ENCODE peak calls at places on chromosomes 11 and 22, in six cellular contexts. M is cardiac fibroblast, T is brain microvascular endothelial cell, N is HFF-Myc, C is tibial artery, P is A549. F is an unnamed sample.

GRCh38 chr11:27861706-27862430 is 161.6 kb upstream of the BDNF start:
- DNase-seq in C (no peak), M (peak), T (peak), N (peak), P (no peak), F (peak)

GRCh38 chr11:129035254-129035653 is 92.6 kb upstream of the TP53AIP1 start:
- DNase-seq in N (no peak), T (no peak), C (no peak), M (no peak), P (no peak), F (no peak)

GRCh38 chr11:31779268-31779879 is 31.7 kb downstream of the PAX6 start:
- DNase-seq in N (no peak), C (no peak), T (peak), P (no peak), M (no peak), F (peak)

GRCh38 chr11:4187055-4187988 is 92.7 kb downstream of the RRM1 start:
- DNase-seq in M (peak), N (peak), P (peak), C (peak), T (peak), F (peak)

GRCh38 chr22:27100789-27101188 is 443.4 kb downstream of the MIAT start:
- DNase-seq in C (no peak), P (no peak), M (peak), T (peak), N (no peak), F (peak)

GRCh38 chr22:19576460-19577421 is 52.5 kb upstream of the CLDN5 start:
- DNase-seq in T (peak), N (no peak), M (peak), C (no peak), P (no peak), F (peak)

GRCh38 chr11:72972541-72973128 is 158.4 kb downstream of the ATG16L2 start:
- DNase-seq in M (peak), N (no peak), C (no peak), P (no peak), T (no peak), F (no peak)

GRCh38 chr22:42174062-42174461 is 43.5 kb upstream of the CYP2D6 start:
- DNase-seq in T (no peak), M (no peak), C (no peak), P (no peak), N (peak), F (peak)

GRCh38 chr11:78350646-78351165 is 66.9 kb downstream of the GAB2 start:
- DNase-seq in T (no peak), P (no peak), N (no peak), M (peak), C (no peak), F (peak)

GRCh38 chr11:58574851-58575250 is 805 bp downstream of the LPXN start:
- DNase-seq in C (no peak), T (no peak), P (no peak), N (no peak), M (peak), F (peak)

GRCh38 chr11:64974124-64974523 is 2.2 kb upstream of the MAJIN start:
- DNase-seq in N (no peak), M (no peak), T (no peak), P (no peak), C (no peak), F (no peak)

GRCh38 chr11:129283141-129283540 is 91.0 kb upstream of the ARHGAP32 start:
- DNase-seq in N (no peak), M (no peak), P (no peak), C (no peak), T (no peak), F (no peak)

GRCh38 chr22:45179276-45180049 is 15.7 kb downstream of the NUP50 start:
- DNase-seq in N (no peak), T (no peak), P (no peak), C (no peak), M (no peak), F (no peak)

GRCh38 chr11:57567512-57568329 is at the start of gene UBE2L6:
- DNase-seq in N (no peak), P (peak), M (peak), C (peak), T (no peak), F (peak)

GRCh38 chr11:65719887-65720236 is 736 bp downstream of the RNASEH2C start:
- DNase-seq in M (peak), T (peak), C (no peak), P (no peak), N (no peak), F (peak)

GRCh38 chr11:37449146-37449545 is 851.1 kb upstream of the RAG2 start:
- DNase-seq in M (peak), T (peak), C (no peak), P (no peak), N (peak), F (peak)

DNA sequence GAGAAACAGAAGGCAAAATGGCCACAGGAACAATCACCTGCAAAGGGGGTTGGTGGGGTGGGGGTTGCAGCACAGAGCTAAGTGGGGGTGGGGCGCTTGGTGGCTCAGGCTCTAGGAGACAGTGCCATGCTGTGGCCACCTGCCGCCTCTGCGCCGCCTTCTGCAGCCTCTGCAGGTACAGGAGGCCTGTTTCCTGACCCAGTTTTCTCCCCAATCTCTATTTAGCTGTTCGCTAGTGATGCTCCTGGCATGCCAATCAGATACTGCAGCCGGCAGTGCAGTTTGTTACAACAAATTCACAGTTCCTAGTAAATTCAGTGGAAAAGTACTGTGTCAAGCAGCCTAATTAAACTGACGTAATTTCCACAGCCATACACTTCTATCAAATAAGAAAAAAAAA is 106.4 kb downstream of the SERGEF start:
- DNase-seq in T (no peak), P (no peak), M (no peak), N (no peak), C (no peak), F (no peak)
- TF ChIP-seq CTCF in T (peak), P (no peak), M (peak), N (no peak), C (no peak), F (peak)

GRCh38 chr11:2739531-2740274 is 39.9 kb upstream of the KCNQ1OT1 start:
- DNase-seq in M (no peak), T (no peak), C (no peak), P (no peak), N (no peak), F (no peak)
- H3K4me3 ChIP-seq in M (no peak), T (no peak), C (no peak), P (no peak), N (no peak), F (no peak)

DNA sequence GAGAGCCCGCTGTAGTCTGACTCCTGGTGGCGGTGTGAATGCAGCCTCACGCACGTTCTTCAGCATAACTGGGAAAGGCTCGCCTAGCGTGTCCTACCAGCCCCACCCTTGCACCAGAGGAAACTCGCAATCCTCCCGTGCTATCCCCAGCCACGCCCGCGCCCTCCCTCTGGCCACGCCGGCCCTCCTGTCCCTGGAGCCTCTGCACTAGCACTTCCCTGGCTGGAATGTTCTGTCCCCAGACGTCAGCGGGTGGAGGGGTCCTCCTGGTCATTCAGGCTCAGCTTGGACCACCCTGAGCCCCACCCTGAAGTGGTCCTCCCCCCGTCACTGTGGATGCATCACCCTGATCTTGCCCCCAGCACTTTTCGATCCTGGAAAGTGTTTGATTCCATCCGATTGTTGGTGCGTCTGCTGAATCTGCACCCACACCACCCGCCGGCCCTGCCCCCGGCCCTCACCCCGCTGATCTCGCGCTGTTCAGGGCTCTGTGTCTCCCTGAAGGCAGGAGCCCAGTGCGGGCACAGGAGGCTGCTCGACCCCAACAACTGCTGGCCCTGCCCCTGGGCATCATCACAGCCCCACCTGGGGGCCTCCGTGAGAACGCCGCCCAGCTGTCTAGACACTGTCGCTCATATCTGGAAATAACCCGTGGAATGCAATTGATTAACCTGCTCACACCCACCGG is 437.0 kb downstream of the TBC1D22A start:
- DNase-seq in C (no peak), T (no peak), P (no peak), N (no peak), M (no peak), F (no peak)
- TF ChIP-seq CTCF in C (no peak), T (no peak), P (no peak), N (no peak), M (no peak), F (no peak)

GRCh38 chr11:369336-370018 is at the start of gene B4GALNT4:
- DNase-seq in C (no peak), T (no peak), P (peak), N (no peak), M (peak), F (no peak)
- H3K4me3 ChIP-seq in C (peak), T (peak), P (peak), N (peak), M (peak), F (peak)

GRCh38 chr11:80320765-80321164 is 879.9 kb upstream of the TENM4 start:
- DNase-seq in M (no peak), T (no peak), N (no peak), P (no peak), C (no peak), F (no peak)
- TF ChIP-seq CTCF in M (no peak), T (peak), N (peak), P (no peak), C (no peak), F (peak)

GRCh38 chr11:67613313-67613959 is 6.7 kb downstream of the NDUFV1 start:
- DNase-seq in T (no peak), N (no peak), C (no peak), M (no peak), P (no peak), F (no peak)
- H3K4me3 ChIP-seq in T (no peak), N (no peak), C (peak), M (no peak), P (no peak), F (no peak)